ENCODE peak calls at places on chromosomes 4 and X, in eight cellular contexts. M is nucleus accumbens; S is SK-N-SH; I is epithelial cell of esophagus; R is cerebellar cortex; X is NCI-H82; Y is stimulated activated CD8-positive, alpha-beta memory T cell treated with anti-CD3 and anti-CD28 coated beads, Interleukin-15, amount 100 ng/mL, for 4 hours; C is endothelial cell. Z is an unnamed sample.

GRCh38 chrX:154013614-154014360 is 5.9 kb downstream of the IRAK1 start:
- DNase-seq in M (peak), S (peak), I (no peak), R (peak), X (peak), Y (no peak), C (peak), Z (peak)

GRCh38 chr4:107599841-107600240 is 120.2 kb downstream of the PAPSS1 start:
- DNase-seq in M (no peak), S (no peak), I (no peak), R (no peak), X (no peak), Y (no peak), C (no peak), Z (no peak)

GRCh38 chrX:151789179-151789800 is 54.7 kb downstream of the CNGA2 start:
- DNase-seq in M (no peak), S (no peak), I (no peak), R (no peak), X (no peak), Y (no peak), C (no peak), Z (no peak)

GRCh38 chr4:26510334-26510705 is 20.0 kb upstream of the CCKAR start:
- DNase-seq in M (no peak), S (no peak), I (no peak), R (no peak), X (no peak), Y (no peak), C (no peak), Z (no peak)

GRCh38 chr4:60744767-60745166 is 455.4 kb upstream of the ADGRL3 start:
- DNase-seq in M (no peak), S (no peak), I (peak), R (no peak), X (peak), Y (no peak), C (no peak), Z (no peak)

GRCh38 chrX:19514791-19515614 is at the start of gene MAP3K15:
- DNase-seq in M (no peak), S (peak), I (peak), R (peak), X (peak), Y (no peak), C (peak), Z (peak)

GRCh38 chr4:41509411-41510008 is 28.4 kb upstream of the LIMCH1 start:
- DNase-seq in M (peak), S (no peak), I (no peak), R (peak), X (peak), Y (no peak), C (no peak), Z (no peak)

GRCh38 chrX:71998836-71999509 is 88.3 kb downstream of the NHSL2 start:
- DNase-seq in M (no peak), S (peak), I (no peak), R (peak), X (peak), Y (no peak), C (peak), Z (peak)

GRCh38 chr4:160247091-160247656 is 1144.3 kb downstream of the RAPGEF2 start:
- DNase-seq in M (no peak), S (no peak), I (no peak), R (no peak), X (no peak), Y (no peak), C (no peak), Z (no peak)

GRCh38 chr4:107318078-107318477 is 282.0 kb upstream of the DKK2 start:
- DNase-seq in M (no peak), S (no peak), I (no peak), R (no peak), X (no peak), Y (no peak), C (no peak), Z (no peak)

GRCh38 chr4:143743591-143743990 is 43.1 kb upstream of the FREM3 start:
- DNase-seq in M (no peak), S (no peak), I (no peak), R (no peak), X (no peak), Y (no peak), C (no peak), Z (no peak)

GRCh38 chr4:138039010-138039409 is 203.1 kb downstream of the SLC7A11 start:
- DNase-seq in M (no peak), S (no peak), I (peak), R (no peak), X (no peak), Y (no peak), C (no peak), Z (no peak)

GRCh38 chrX:27445438-27445837 is 17.7 kb downstream of the PPP4R3C start:
- DNase-seq in M (no peak), S (no peak), I (no peak), R (no peak), X (no peak), Y (no peak), C (no peak), Z (no peak)

GRCh38 chr4:10808591-10808990 is 124.0 kb upstream of the CLNK start:
- DNase-seq in M (peak), S (no peak), I (no peak), R (peak), X (no peak), Y (no peak), C (no peak), Z (no peak)

GRCh38 chrX:46165411-46165810 is 379.8 kb downstream of the ZNF674 start:
- DNase-seq in M (no peak), S (no peak), I (peak), R (no peak), X (no peak), Y (no peak), C (no peak), Z (no peak)

GRCh38 chr4:147682755-147683154 is 1.2 kb downstream of the PRMT9 start:
- DNase-seq in M (no peak), S (peak), I (no peak), R (peak), X (peak), Y (no peak), C (no peak), Z (no peak)

GRCh38 chr4:101689220-101689619 is 101.3 kb upstream of the BANK1 start:
- DNase-seq in M (no peak), S (no peak), I (no peak), R (no peak), X (no peak), Y (no peak), C (no peak), Z (no peak)

GRCh38 chr4:932713-933070 is 432 bp downstream of the TMEM175 start:
- DNase-seq in M (no peak), S (peak), I (no peak), R (no peak), X (no peak), Y (no peak), C (peak), Z (no peak)

GRCh38 chr4:153452661-153453378 is 13.3 kb upstream of the TMEM131L start:
- DNase-seq in M (no peak), S (no peak), I (no peak), R (no peak), X (no peak), Y (no peak), C (no peak), Z (no peak)

GRCh38 chrX:45822124-45822523 is 621.4 kb upstream of the DIPK2B start:
- DNase-seq in M (no peak), S (no peak), I (no peak), R (no peak), X (no peak), Y (no peak), C (no peak), Z (no peak)

GRCh38 chrX:13939741-13940597 is 89.7 kb downstream of the GEMIN8 start:
- DNase-seq in M (no peak), S (no peak), I (no peak), R (peak), X (peak), Y (no peak), C (no peak), Z (no peak)

GRCh38 chrX:151082077-151082948 is 94.1 kb upstream of the GPR50 start:
- DNase-seq in M (peak), S (peak), I (peak), R (peak), X (peak), Y (peak), C (peak), Z (peak)

GRCh38 chrX:134144231-134144630 is 92.8 kb upstream of the CCDC160 start:
- DNase-seq in M (no peak), S (peak), I (peak), R (peak), X (peak), Y (no peak), C (no peak), Z (peak)

GRCh38 chr4:181278941-181279340 is 964.3 kb upstream of the TENM3 start:
- DNase-seq in M (no peak), S (no peak), I (peak), R (no peak), X (no peak), Y (no peak), C (no peak), Z (no peak)

GRCh38 chr4:78079701-78080430 is 22.7 kb downstream of the FRAS1 start:
- DNase-seq in M (no peak), S (no peak), I (no peak), R (no peak), X (peak), Y (no peak), C (no peak), Z (no peak)

GRCh38 chr4:141686146-141686775 is 49.9 kb downstream of the IL15 start:
- DNase-seq in M (no peak), S (no peak), I (peak), R (no peak), X (no peak), Y (no peak), C (no peak), Z (no peak)

GRCh38 chr4:88690355-88690754 is 7.3 kb downstream of the NAP1L5 start:
- DNase-seq in M (no peak), S (no peak), I (peak), R (no peak), X (no peak), Y (no peak), C (no peak), Z (no peak)